ENCODE peak calls at places on chromosomes 5 and 9, in eight cellular contexts. One of them, this sample, is unnamed.
A peak's percentile ranks its signal among the peaks of the same experiment; 100 is the strongest.

GRCh38 chr9:89941875-89942274 is 337.1 kb downstream of the GADD45G start:
- DNase-seq in HEK293T: peak; percentile 25
- DNase-seq in fibroblast of lung: peak; percentile 99
- DNase-seq in sciatic nerve: no peak
- DNase-seq in CD4-positive, alpha-beta T cell: no peak
- DNase-seq in GM13976: no peak
- DNase-seq in foreskin fibroblast: peak; percentile 2
- DNase-seq in progenitor cell of endocrine pancreas: no peak
- DNase-seq in this sample: no peak

GRCh38 chr9:106639873-106640568 is 222.9 kb upstream of the ZNF462 start:
- DNase-seq in HEK293T: no peak
- DNase-seq in fibroblast of lung: no peak
- DNase-seq in sciatic nerve: no peak
- DNase-seq in CD4-positive, alpha-beta T cell: no peak
- DNase-seq in GM13976: no peak
- DNase-seq in foreskin fibroblast: no peak
- DNase-seq in progenitor cell of endocrine pancreas: no peak
- DNase-seq in this sample: no peak

GRCh38 chr9:137158625-137159024 is 11.2 kb downstream of the LRRC26 start:
- DNase-seq in HEK293T: no peak
- DNase-seq in fibroblast of lung: no peak
- DNase-seq in sciatic nerve: no peak
- DNase-seq in CD4-positive, alpha-beta T cell: no peak
- DNase-seq in GM13976: no peak
- DNase-seq in foreskin fibroblast: no peak
- DNase-seq in progenitor cell of endocrine pancreas: no peak
- DNase-seq in this sample: no peak

GRCh38 chr5:23631283-23632045 is 124.1 kb downstream of the PRDM9 start:
- DNase-seq in HEK293T: no peak
- DNase-seq in fibroblast of lung: peak; percentile 4
- DNase-seq in sciatic nerve: no peak
- DNase-seq in CD4-positive, alpha-beta T cell: no peak
- DNase-seq in GM13976: no peak
- DNase-seq in foreskin fibroblast: peak; percentile 17
- DNase-seq in progenitor cell of endocrine pancreas: no peak
- DNase-seq in this sample: no peak

GRCh38 chr5:169223595-169223953 is 77.4 kb downstream of the SLIT3 start:
- DNase-seq in HEK293T: no peak
- DNase-seq in fibroblast of lung: peak; percentile 64
- DNase-seq in sciatic nerve: no peak
- DNase-seq in CD4-positive, alpha-beta T cell: no peak
- DNase-seq in GM13976: no peak
- DNase-seq in foreskin fibroblast: peak; percentile 58
- DNase-seq in progenitor cell of endocrine pancreas: no peak
- DNase-seq in this sample: no peak

GRCh38 chr9:120914410-120914809 is 12.2 kb downstream of the TRAF1 start:
- DNase-seq in HEK293T: no peak
- DNase-seq in fibroblast of lung: no peak
- DNase-seq in sciatic nerve: no peak
- DNase-seq in CD4-positive, alpha-beta T cell: no peak
- DNase-seq in GM13976: no peak
- DNase-seq in foreskin fibroblast: no peak
- DNase-seq in progenitor cell of endocrine pancreas: no peak
- DNase-seq in this sample: no peak

GRCh38 chr9:116365056-116365471 is 211.5 kb downstream of the PAPPA start:
- DNase-seq in HEK293T: peak; percentile 35
- DNase-seq in fibroblast of lung: peak; percentile 75
- DNase-seq in sciatic nerve: no peak
- DNase-seq in CD4-positive, alpha-beta T cell: no peak
- DNase-seq in GM13976: no peak
- DNase-seq in foreskin fibroblast: peak; percentile 88
- DNase-seq in progenitor cell of endocrine pancreas: no peak
- DNase-seq in this sample: no peak

GRCh38 chr5:15285901-15286583 is 213.9 kb upstream of the FBXL7 start:
- DNase-seq in HEK293T: no peak
- DNase-seq in fibroblast of lung: peak; percentile 9
- DNase-seq in sciatic nerve: no peak
- DNase-seq in CD4-positive, alpha-beta T cell: no peak
- DNase-seq in GM13976: no peak
- DNase-seq in foreskin fibroblast: peak; percentile 92
- DNase-seq in progenitor cell of endocrine pancreas: no peak
- DNase-seq in this sample: no peak

GRCh38 chr5:54120473-54120872 is 189.9 kb downstream of the ARL15 start:
- DNase-seq in HEK293T: no peak
- DNase-seq in fibroblast of lung: no peak
- DNase-seq in sciatic nerve: no peak
- DNase-seq in CD4-positive, alpha-beta T cell: no peak
- DNase-seq in GM13976: no peak
- DNase-seq in foreskin fibroblast: no peak
- DNase-seq in progenitor cell of endocrine pancreas: no peak
- DNase-seq in this sample: no peak

GRCh38 chr5:126280820-126281219 is 142.4 kb upstream of the GRAMD2B start:
- DNase-seq in HEK293T: no peak
- DNase-seq in fibroblast of lung: no peak
- DNase-seq in sciatic nerve: no peak
- DNase-seq in CD4-positive, alpha-beta T cell: no peak
- DNase-seq in GM13976: no peak
- DNase-seq in foreskin fibroblast: no peak
- DNase-seq in progenitor cell of endocrine pancreas: no peak
- DNase-seq in this sample: no peak

GRCh38 chr5:139711067-139711851 is 63.1 kb downstream of the CXXC5 start:
- DNase-seq in HEK293T: peak; percentile 67
- DNase-seq in fibroblast of lung: peak; percentile 49
- DNase-seq in sciatic nerve: peak; percentile 64
- DNase-seq in CD4-positive, alpha-beta T cell: peak; percentile 43
- DNase-seq in GM13976: peak; percentile 76
- DNase-seq in foreskin fibroblast: peak; percentile 66
- DNase-seq in progenitor cell of endocrine pancreas: no peak
- DNase-seq in this sample: peak; percentile 77

GRCh38 chr5:116209166-116209565 is 124.3 kb downstream of the COMMD10 start:
- DNase-seq in HEK293T: no peak
- DNase-seq in fibroblast of lung: no peak
- DNase-seq in sciatic nerve: no peak
- DNase-seq in CD4-positive, alpha-beta T cell: no peak
- DNase-seq in GM13976: no peak
- DNase-seq in foreskin fibroblast: no peak
- DNase-seq in progenitor cell of endocrine pancreas: no peak
- DNase-seq in this sample: no peak

GRCh38 chr5:91049800-91050199 is 333.3 kb downstream of the ARRDC3 start:
- DNase-seq in HEK293T: no peak
- DNase-seq in fibroblast of lung: peak; percentile 62
- DNase-seq in sciatic nerve: no peak
- DNase-seq in CD4-positive, alpha-beta T cell: no peak
- DNase-seq in GM13976: no peak
- DNase-seq in foreskin fibroblast: peak; percentile 75
- DNase-seq in progenitor cell of endocrine pancreas: no peak
- DNase-seq in this sample: no peak

GRCh38 chr9:95276395-95276954 is 41.0 kb downstream of the FANCC start:
- DNase-seq in HEK293T: no peak
- DNase-seq in fibroblast of lung: no peak
- DNase-seq in sciatic nerve: no peak
- DNase-seq in CD4-positive, alpha-beta T cell: no peak
- DNase-seq in GM13976: no peak
- DNase-seq in foreskin fibroblast: no peak
- DNase-seq in progenitor cell of endocrine pancreas: no peak
- DNase-seq in this sample: no peak

GRCh38 chr5:141560141-141560540 is 58.7 kb downstream of the DIAPH1 start:
- DNase-seq in HEK293T: no peak
- DNase-seq in fibroblast of lung: peak; percentile 60
- DNase-seq in sciatic nerve: no peak
- DNase-seq in CD4-positive, alpha-beta T cell: no peak
- DNase-seq in GM13976: no peak
- DNase-seq in foreskin fibroblast: peak; percentile 8
- DNase-seq in progenitor cell of endocrine pancreas: no peak
- DNase-seq in this sample: no peak

GRCh38 chr5:105903069-105903468 is 1767.7 kb downstream of the EFNA5 start:
- DNase-seq in HEK293T: no peak
- DNase-seq in fibroblast of lung: peak; percentile 28
- DNase-seq in sciatic nerve: no peak
- DNase-seq in CD4-positive, alpha-beta T cell: no peak
- DNase-seq in GM13976: no peak
- DNase-seq in foreskin fibroblast: peak; percentile 84
- DNase-seq in progenitor cell of endocrine pancreas: no peak
- DNase-seq in this sample: no peak

GRCh38 chr5:166358127-166358840 is 1933.2 kb upstream of the WWC1 start:
- DNase-seq in HEK293T: no peak
- DNase-seq in fibroblast of lung: no peak
- DNase-seq in sciatic nerve: no peak
- DNase-seq in CD4-positive, alpha-beta T cell: no peak
- DNase-seq in GM13976: no peak
- DNase-seq in foreskin fibroblast: no peak
- DNase-seq in progenitor cell of endocrine pancreas: no peak
- DNase-seq in this sample: no peak

GRCh38 chr9:137374131-137374845 is 48.7 kb downstream of the EXD3 start:
- DNase-seq in HEK293T: no peak
- DNase-seq in fibroblast of lung: no peak
- DNase-seq in sciatic nerve: peak; percentile 48
- DNase-seq in CD4-positive, alpha-beta T cell: no peak
- DNase-seq in GM13976: no peak
- DNase-seq in foreskin fibroblast: no peak
- DNase-seq in progenitor cell of endocrine pancreas: no peak
- DNase-seq in this sample: no peak

GRCh38 chr5:180034564-180034963 is 37.0 kb downstream of the RNF130 start:
- DNase-seq in HEK293T: no peak
- DNase-seq in fibroblast of lung: peak; percentile 57
- DNase-seq in sciatic nerve: no peak
- DNase-seq in CD4-positive, alpha-beta T cell: no peak
- DNase-seq in GM13976: no peak
- DNase-seq in foreskin fibroblast: peak; percentile 48
- DNase-seq in progenitor cell of endocrine pancreas: no peak
- DNase-seq in this sample: no peak

GRCh38 chr9:134412298-134412711 is 86.0 kb downstream of the RXRA start:
- DNase-seq in HEK293T: no peak
- DNase-seq in fibroblast of lung: no peak
- DNase-seq in sciatic nerve: no peak
- DNase-seq in CD4-positive, alpha-beta T cell: no peak
- DNase-seq in GM13976: no peak
- DNase-seq in foreskin fibroblast: no peak
- DNase-seq in progenitor cell of endocrine pancreas: no peak
- DNase-seq in this sample: no peak

GRCh38 chr5:176542596-176543427 is 5.6 kb upstream of the RNF44 start:
- DNase-seq in HEK293T: peak; percentile 67
- DNase-seq in fibroblast of lung: peak; percentile 19
- DNase-seq in sciatic nerve: no peak
- DNase-seq in CD4-positive, alpha-beta T cell: no peak
- DNase-seq in GM13976: peak; percentile 74
- DNase-seq in foreskin fibroblast: peak; percentile 61
- DNase-seq in progenitor cell of endocrine pancreas: no peak
- DNase-seq in this sample: peak; percentile 58

GRCh38 chr5:148817606-148818005 is 8.8 kb upstream of the ADRB2 start:
- DNase-seq in HEK293T: no peak
- DNase-seq in fibroblast of lung: no peak
- DNase-seq in sciatic nerve: no peak
- DNase-seq in CD4-positive, alpha-beta T cell: no peak
- DNase-seq in GM13976: no peak
- DNase-seq in foreskin fibroblast: no peak
- DNase-seq in progenitor cell of endocrine pancreas: no peak
- DNase-seq in this sample: no peak

GRCh38 chr9:76818271-76818670 is 54.0 kb downstream of the PCA3 start:
- DNase-seq in HEK293T: peak; percentile 26
- DNase-seq in fibroblast of lung: peak; percentile 99
- DNase-seq in sciatic nerve: peak; percentile 65
- DNase-seq in CD4-positive, alpha-beta T cell: no peak
- DNase-seq in GM13976: no peak
- DNase-seq in foreskin fibroblast: peak; percentile 98
- DNase-seq in progenitor cell of endocrine pancreas: no peak
- DNase-seq in this sample: peak; percentile 25

GRCh38 chr5:151345808-151346478 is 1.4 kb downstream of the SLC36A2 start:
- DNase-seq in HEK293T: no peak
- DNase-seq in fibroblast of lung: peak; percentile 28
- DNase-seq in sciatic nerve: no peak
- DNase-seq in CD4-positive, alpha-beta T cell: no peak
- DNase-seq in GM13976: no peak
- DNase-seq in foreskin fibroblast: peak; percentile 73
- DNase-seq in progenitor cell of endocrine pancreas: no peak
- DNase-seq in this sample: no peak

GRCh38 chr9:136626740-136627642 is 35.7 kb upstream of the EGFL7 start:
- DNase-seq in HEK293T: no peak
- DNase-seq in fibroblast of lung: no peak
- DNase-seq in sciatic nerve: no peak
- DNase-seq in CD4-positive, alpha-beta T cell: no peak
- DNase-seq in GM13976: no peak
- DNase-seq in foreskin fibroblast: no peak
- DNase-seq in progenitor cell of endocrine pancreas: peak; percentile 75
- DNase-seq in this sample: no peak

GRCh38 chr5:5585751-5586341 is 163.4 kb downstream of the ICE1 start:
- DNase-seq in HEK293T: no peak
- DNase-seq in fibroblast of lung: no peak
- DNase-seq in sciatic nerve: no peak
- DNase-seq in CD4-positive, alpha-beta T cell: no peak
- DNase-seq in GM13976: no peak
- DNase-seq in foreskin fibroblast: no peak
- DNase-seq in progenitor cell of endocrine pancreas: no peak
- DNase-seq in this sample: peak; percentile 47

GRCh38 chr5:132765311-132766019 is 11.6 kb downstream of the SEPTIN8 start:
- DNase-seq in HEK293T: no peak
- DNase-seq in fibroblast of lung: no peak
- DNase-seq in sciatic nerve: no peak
- DNase-seq in CD4-positive, alpha-beta T cell: no peak
- DNase-seq in GM13976: peak; percentile 26
- DNase-seq in foreskin fibroblast: no peak
- DNase-seq in progenitor cell of endocrine pancreas: no peak
- DNase-seq in this sample: no peak

GRCh38 chr9:112434487-112434886 is 52.1 kb upstream of the KIAA1958 start:
- DNase-seq in HEK293T: no peak
- DNase-seq in fibroblast of lung: no peak
- DNase-seq in sciatic nerve: no peak
- DNase-seq in CD4-positive, alpha-beta T cell: no peak
- DNase-seq in GM13976: no peak
- DNase-seq in foreskin fibroblast: no peak
- DNase-seq in progenitor cell of endocrine pancreas: no peak
- DNase-seq in this sample: no peak

GRCh38 chr9:88077071-88077617 is 61.1 kb downstream of the SPATA31C2 start:
- DNase-seq in HEK293T: no peak
- DNase-seq in fibroblast of lung: no peak
- DNase-seq in sciatic nerve: no peak
- DNase-seq in CD4-positive, alpha-beta T cell: no peak
- DNase-seq in GM13976: no peak
- DNase-seq in foreskin fibroblast: no peak
- DNase-seq in progenitor cell of endocrine pancreas: no peak
- DNase-seq in this sample: no peak

GRCh38 chr9:12958279-12958678 is 183.5 kb downstream of the LURAP1L start:
- DNase-seq in HEK293T: no peak
- DNase-seq in fibroblast of lung: no peak
- DNase-seq in sciatic nerve: no peak
- DNase-seq in CD4-positive, alpha-beta T cell: no peak
- DNase-seq in GM13976: no peak
- DNase-seq in foreskin fibroblast: no peak
- DNase-seq in progenitor cell of endocrine pancreas: no peak
- DNase-seq in this sample: no peak

GRCh38 chr5:179599100-179599499 is 24.4 kb downstream of the HNRNPH1 start:
- DNase-seq in HEK293T: no peak
- DNase-seq in fibroblast of lung: no peak
- DNase-seq in sciatic nerve: peak; percentile 35
- DNase-seq in CD4-positive, alpha-beta T cell: no peak
- DNase-seq in GM13976: no peak
- DNase-seq in foreskin fibroblast: no peak
- DNase-seq in progenitor cell of endocrine pancreas: no peak
- DNase-seq in this sample: no peak

GRCh38 chr5:157390179-157390923 is 69.7 kb upstream of the NIPAL4 start:
- DNase-seq in HEK293T: no peak
- DNase-seq in fibroblast of lung: peak; percentile 98
- DNase-seq in sciatic nerve: no peak
- DNase-seq in CD4-positive, alpha-beta T cell: peak; percentile 26
- DNase-seq in GM13976: no peak
- DNase-seq in foreskin fibroblast: peak; percentile 96
- DNase-seq in progenitor cell of endocrine pancreas: no peak
- DNase-seq in this sample: no peak

GRCh38 chr9:94167055-94167346 is 82.7 kb downstream of the PTPDC1 start:
- DNase-seq in HEK293T: no peak
- DNase-seq in fibroblast of lung: no peak
- DNase-seq in sciatic nerve: no peak
- DNase-seq in CD4-positive, alpha-beta T cell: no peak
- DNase-seq in GM13976: no peak
- DNase-seq in foreskin fibroblast: no peak
- DNase-seq in progenitor cell of endocrine pancreas: no peak
- DNase-seq in this sample: no peak

GRCh38 chr9:114084282-114085073 is 6.4 kb upstream of the AMBP start:
- DNase-seq in HEK293T: no peak
- DNase-seq in fibroblast of lung: no peak
- DNase-seq in sciatic nerve: no peak
- DNase-seq in CD4-positive, alpha-beta T cell: no peak
- DNase-seq in GM13976: no peak
- DNase-seq in foreskin fibroblast: no peak
- DNase-seq in progenitor cell of endocrine pancreas: no peak
- DNase-seq in this sample: no peak

This sample was measured in glutamatergic neuron.